ENCODE peak calls at places on chromosomes 4 and X, in four cellular contexts. One of them, this sample, is unnamed.

GRCh38 chr4:117596917-117597316 is 437.4 kb upstream of the NDST3 start:
- DNase-seq in GM20000: no peak
- DNase-seq in ascending aorta: no peak
- DNase-seq in fibroblast of lung: no peak
- DNase-seq in this sample: no peak

GRCh38 chr4:71765837-71766236 is 18.0 kb downstream of the GC start:
- DNase-seq in GM20000: no peak
- DNase-seq in fibroblast of lung: no peak
- DNase-seq in ascending aorta: no peak
- DNase-seq in this sample: no peak

GRCh38 chr4:89588366-89588765 is 248.6 kb downstream of the SNCA start:
- DNase-seq in GM20000: no peak
- DNase-seq in ascending aorta: no peak
- DNase-seq in fibroblast of lung: no peak
- DNase-seq in this sample: no peak

GRCh38 chr4:55512922-55513571 is 33.7 kb downstream of the CLOCK start:
- DNase-seq in ascending aorta: no peak
- DNase-seq in fibroblast of lung: peak; percentile 31
- DNase-seq in GM20000: no peak
- DNase-seq in this sample: no peak

GRCh38 chrX:69107231-69107739 is 58.0 kb downstream of the PJA1 start:
- DNase-seq in ascending aorta: no peak
- DNase-seq in GM20000: no peak
- DNase-seq in fibroblast of lung: no peak
- DNase-seq in this sample: no peak

GRCh38 chr4:173185832-173186545 is 17.4 kb downstream of the GALNT7 start:
- DNase-seq in ascending aorta: no peak
- DNase-seq in GM20000: no peak
- DNase-seq in fibroblast of lung: peak; percentile 62
- DNase-seq in this sample: no peak

GRCh38 chrX:54534271-54534670 is 4.3 kb downstream of the GNL3L start:
- DNase-seq in fibroblast of lung: no peak
- DNase-seq in GM20000: no peak
- DNase-seq in ascending aorta: no peak
- DNase-seq in this sample: no peak

GRCh38 chr4:99945718-99946345 is 586 bp downstream of the DNAJB14 start:
- DNase-seq in fibroblast of lung: peak; percentile 36
- DNase-seq in GM20000: no peak
- DNase-seq in ascending aorta: no peak
- DNase-seq in this sample: peak; percentile 36

GRCh38 chrX:13649823-13650222 is 3.1 kb upstream of the TCEANC start:
- DNase-seq in fibroblast of lung: peak; percentile 53
- DNase-seq in GM20000: no peak
- DNase-seq in ascending aorta: no peak
- DNase-seq in this sample: no peak

GRCh38 chr4:138158746-138159297 is 83.3 kb downstream of the SLC7A11 start:
- DNase-seq in fibroblast of lung: peak; percentile 73
- DNase-seq in ascending aorta: no peak
- DNase-seq in GM20000: no peak
- DNase-seq in this sample: peak; percentile 5

GRCh38 chr4:82469776-82470345 is 39.5 kb downstream of the ENOPH1 start:
- DNase-seq in GM20000: no peak
- DNase-seq in fibroblast of lung: peak; percentile 45
- DNase-seq in ascending aorta: no peak
- DNase-seq in this sample: no peak

GRCh38 chrX:7263961-7264360 is 116.0 kb upstream of the PUDP start:
- DNase-seq in ascending aorta: no peak
- DNase-seq in fibroblast of lung: no peak
- DNase-seq in GM20000: no peak
- DNase-seq in this sample: peak; percentile 20

GRCh38 chrX:51144828-51145442 is 187.7 kb upstream of the NUDT10 start:
- DNase-seq in GM20000: peak; percentile 14
- DNase-seq in fibroblast of lung: peak; percentile 25
- DNase-seq in ascending aorta: no peak
- DNase-seq in this sample: peak; percentile 5

GRCh38 chr4:38728651-38729141 is 54.1 kb downstream of the TLR10 start:
- DNase-seq in GM20000: no peak
- DNase-seq in fibroblast of lung: no peak
- DNase-seq in ascending aorta: no peak
- DNase-seq in this sample: no peak

GRCh38 chrX:140572724-140573123 is 67.9 kb upstream of the SOX3 start:
- DNase-seq in fibroblast of lung: peak; percentile 36
- DNase-seq in GM20000: peak; percentile 6
- DNase-seq in ascending aorta: no peak
- DNase-seq in this sample: peak; percentile 1

GRCh38 chrX:43939187-43939926 is 33.8 kb downstream of the NDP start:
- DNase-seq in ascending aorta: no peak
- DNase-seq in fibroblast of lung: peak; percentile 37
- DNase-seq in GM20000: no peak
- DNase-seq in this sample: no peak

GRCh38 chr4:185004562-185005208 is 13.6 kb upstream of the HELT start:
- DNase-seq in ascending aorta: no peak
- DNase-seq in fibroblast of lung: no peak
- DNase-seq in GM20000: no peak
- DNase-seq in this sample: no peak

GRCh38 chr4:126338572-126338971 is 1023.8 kb downstream of the FAT4 start:
- DNase-seq in fibroblast of lung: no peak
- DNase-seq in ascending aorta: no peak
- DNase-seq in GM20000: no peak
- DNase-seq in this sample: no peak

GRCh38 chrX:101171883-101172400 is 47.6 kb upstream of the DRP2 start:
- DNase-seq in GM20000: no peak
- DNase-seq in fibroblast of lung: no peak
- DNase-seq in ascending aorta: no peak
- DNase-seq in this sample: no peak

GRCh38 chr4:92012899-92013867 is 290.6 kb upstream of the GRID2 start:
- DNase-seq in GM20000: no peak
- DNase-seq in fibroblast of lung: no peak
- DNase-seq in ascending aorta: no peak
- DNase-seq in this sample: no peak

GRCh38 chr4:169618286-169618685 is 2.1 kb upstream of the CLCN3 start:
- DNase-seq in fibroblast of lung: no peak
- DNase-seq in GM20000: no peak
- DNase-seq in ascending aorta: no peak
- DNase-seq in this sample: no peak

GRCh38 chr4:10108818-10109783 is 7.5 kb downstream of the WDR1 start:
- DNase-seq in fibroblast of lung: no peak
- DNase-seq in GM20000: no peak
- DNase-seq in ascending aorta: no peak
- DNase-seq in this sample: peak; percentile 65

GRCh38 chrX:34653811-34654210 is 3.3 kb downstream of the TMEM47 start:
- DNase-seq in GM20000: no peak
- DNase-seq in ascending aorta: no peak
- DNase-seq in fibroblast of lung: peak; percentile 44
- DNase-seq in this sample: no peak

GRCh38 chrX:21740329-21741274 is 17.3 kb downstream of the SMPX start:
- DNase-seq in GM20000: no peak
- DNase-seq in fibroblast of lung: peak; percentile 33
- DNase-seq in ascending aorta: no peak
- DNase-seq in this sample: no peak

GRCh38 chr4:156723951-156724668 is 247.5 kb downstream of the PDGFC start:
- DNase-seq in ascending aorta: no peak
- DNase-seq in fibroblast of lung: no peak
- DNase-seq in GM20000: no peak
- DNase-seq in this sample: no peak

GRCh38 chrX:51802917-51803688 is 59.9 kb downstream of the GSPT2 start:
- DNase-seq in ascending aorta: peak; percentile 63
- DNase-seq in GM20000: peak; percentile 44
- DNase-seq in fibroblast of lung: peak; percentile 71
- DNase-seq in this sample: peak; percentile 14

GRCh38 chr4:37594095-37594494 is 92.1 kb downstream of the RELL1 start:
- DNase-seq in ascending aorta: no peak
- DNase-seq in GM20000: no peak
- DNase-seq in fibroblast of lung: no peak
- DNase-seq in this sample: no peak

GRCh38 chrX:69066966-69067525 is 98.2 kb downstream of the PJA1 start:
- DNase-seq in ascending aorta: peak; percentile 52
- DNase-seq in GM20000: no peak
- DNase-seq in fibroblast of lung: no peak
- DNase-seq in this sample: no peak

GRCh38 chr4:155407480-155407879 is 30.7 kb upstream of the MAP9 start:
- DNase-seq in ascending aorta: no peak
- DNase-seq in GM20000: no peak
- DNase-seq in fibroblast of lung: peak; percentile 55
- DNase-seq in this sample: no peak

GRCh38 chr4:123922847-123923246 is 526.3 kb downstream of the SPRY1 start:
- DNase-seq in ascending aorta: no peak
- DNase-seq in GM20000: no peak
- DNase-seq in fibroblast of lung: no peak
- DNase-seq in this sample: no peak

GRCh38 chr4:81571105-81571504 is 99.4 kb upstream of the RASGEF1B start:
- DNase-seq in GM20000: no peak
- DNase-seq in fibroblast of lung: no peak
- DNase-seq in ascending aorta: no peak
- DNase-seq in this sample: no peak

GRCh38 chr4:32460972-32461371 is 1740.8 kb downstream of the PCDH7 start:
- DNase-seq in GM20000: no peak
- DNase-seq in ascending aorta: no peak
- DNase-seq in fibroblast of lung: no peak
- DNase-seq in this sample: no peak

DNA sequence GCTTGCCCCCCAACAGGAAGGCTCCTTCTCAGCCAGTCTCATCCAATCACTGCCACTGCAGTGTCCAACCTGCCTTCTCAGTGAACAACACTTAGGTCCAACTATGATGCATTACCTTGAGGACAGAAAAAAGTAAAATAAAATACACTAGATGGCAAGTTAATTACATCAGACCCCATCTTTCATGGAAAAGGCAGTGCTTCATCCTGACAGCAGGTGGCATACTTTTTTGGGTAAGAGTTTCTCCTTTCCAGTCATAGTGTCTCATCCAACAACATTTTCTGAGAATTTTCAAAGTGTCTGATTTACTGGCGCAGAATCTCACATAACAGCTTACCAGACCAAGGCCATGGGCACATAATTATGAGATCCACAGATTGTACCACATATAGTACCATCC is 1742.8 kb downstream of the PCDH7 start:
- DNase-seq in fibroblast of lung: peak; percentile 45
- DNase-seq in GM20000: no peak
- DNase-seq in ascending aorta: no peak
- DNase-seq in this sample: peak; percentile 2
- TF ChIP-seq CTCF in fibroblast of lung: peak; percentile 62
- TF ChIP-seq CTCF in GM20000: no peak
- TF ChIP-seq CTCF in ascending aorta: no peak
- TF ChIP-seq CTCF in this sample: peak; percentile 26

DNA sequence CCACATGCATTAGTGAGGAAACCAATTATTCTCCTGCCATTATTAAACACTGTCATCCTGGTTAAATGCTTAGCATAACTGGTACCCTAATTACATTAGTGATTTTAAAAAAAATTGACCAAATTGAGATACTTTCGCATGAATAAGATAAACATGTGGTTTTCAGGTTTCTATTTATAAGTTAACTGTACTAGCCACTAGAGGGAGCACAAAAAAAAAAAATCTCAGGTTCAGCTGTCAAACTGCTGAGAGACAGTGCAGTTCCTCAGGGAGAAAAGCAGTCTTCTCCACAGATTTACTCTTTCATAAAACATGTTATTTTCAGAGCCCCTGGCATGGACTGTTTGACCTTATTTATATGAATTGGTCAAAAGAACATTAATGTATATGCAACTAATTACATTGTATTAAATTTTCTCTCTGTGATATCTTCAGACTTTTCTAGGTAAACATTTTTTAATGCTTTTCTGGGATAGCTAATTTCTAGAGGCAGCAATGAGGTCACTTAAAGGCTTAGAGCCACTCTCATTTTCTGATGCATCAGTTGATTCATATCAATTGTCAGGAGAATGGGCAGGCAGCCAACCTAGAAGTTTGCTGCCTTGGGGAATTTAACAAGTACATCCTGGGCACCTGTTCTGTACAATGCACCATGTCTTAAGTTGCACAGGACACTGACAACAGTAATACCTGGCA is 167.5 kb downstream of the CDS1 start:
- DNase-seq in fibroblast of lung: peak; percentile 71
- DNase-seq in ascending aorta: no peak
- DNase-seq in GM20000: peak; percentile 40
- DNase-seq in this sample: peak; percentile 39
- TF ChIP-seq CTCF in fibroblast of lung: peak; percentile 50
- TF ChIP-seq CTCF in ascending aorta: peak; percentile 49
- TF ChIP-seq CTCF in GM20000: no peak
- TF ChIP-seq CTCF in this sample: peak; percentile 72

DNA sequence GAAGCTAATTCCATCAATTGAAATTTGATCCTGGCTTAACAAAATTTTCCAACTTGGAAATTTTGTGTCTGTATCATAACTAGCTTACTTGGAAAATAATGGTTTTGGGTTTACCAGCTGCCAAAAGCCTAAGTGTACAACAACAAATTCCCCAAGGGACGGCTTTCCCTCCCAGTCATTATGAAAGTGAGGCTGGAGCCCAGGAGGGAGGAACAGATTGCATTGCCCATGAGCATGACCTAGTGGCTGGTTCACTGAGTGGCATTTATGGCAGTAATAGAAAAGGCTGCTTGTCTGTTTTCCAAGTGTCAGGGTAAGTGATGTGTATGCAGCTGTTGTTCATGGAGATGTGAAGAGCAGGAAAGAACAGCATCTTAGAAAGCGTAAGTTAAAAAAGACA is 70.8 kb upstream of the HHIP start:
- DNase-seq in GM20000: no peak
- DNase-seq in ascending aorta: no peak
- DNase-seq in fibroblast of lung: no peak
- DNase-seq in this sample: no peak
- TF ChIP-seq CTCF in GM20000: no peak
- TF ChIP-seq CTCF in ascending aorta: no peak
- TF ChIP-seq CTCF in fibroblast of lung: no peak
- TF ChIP-seq CTCF in this sample: no peak

DNA sequence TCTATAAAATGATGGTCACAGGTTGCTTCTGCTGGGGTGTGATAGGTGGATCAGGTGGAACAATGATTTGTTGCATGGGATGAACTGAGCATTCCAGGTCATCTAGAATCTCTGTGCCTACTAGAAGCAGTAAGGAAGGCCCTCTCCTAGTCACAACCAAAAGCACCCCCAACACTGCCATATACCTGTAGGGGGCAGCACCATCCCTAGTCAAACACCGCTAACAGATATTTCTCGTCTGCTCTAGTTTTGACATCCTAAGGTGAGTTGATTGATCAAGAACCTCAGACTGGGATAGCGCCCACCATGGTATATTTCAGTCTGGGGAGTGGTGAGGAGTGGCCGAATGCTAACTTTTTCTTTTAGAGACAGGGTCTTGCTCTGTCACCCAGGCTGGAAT is 160.2 kb downstream of the NHS start:
- DNase-seq in GM20000: peak; percentile 17
- DNase-seq in fibroblast of lung: peak; percentile 33
- DNase-seq in ascending aorta: peak; percentile 64
- DNase-seq in this sample: no peak
- TF ChIP-seq CTCF in GM20000: no peak
- TF ChIP-seq CTCF in fibroblast of lung: peak; percentile 40
- TF ChIP-seq CTCF in ascending aorta: peak; percentile 24
- TF ChIP-seq CTCF in this sample: peak; percentile 17

DNA sequence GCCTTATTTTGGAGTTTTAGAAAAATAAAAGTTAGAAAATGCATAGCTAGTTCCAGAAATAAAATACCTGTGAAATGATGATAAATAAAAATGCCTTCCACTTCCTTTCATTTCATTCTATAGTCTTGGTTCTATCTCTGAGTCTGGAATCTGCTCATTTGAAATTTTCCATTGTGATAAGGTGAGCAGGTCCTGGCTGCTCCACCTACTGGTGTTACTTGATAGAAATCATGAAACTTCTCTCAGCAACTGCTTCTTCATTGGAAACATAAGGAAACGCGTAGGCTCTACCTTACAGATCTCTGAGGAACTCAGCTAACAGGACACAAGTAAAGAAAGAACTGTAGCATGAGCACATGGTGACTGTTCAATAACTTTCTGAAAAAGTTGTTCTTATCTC is 141.8 kb downstream of the DCHS2 start:
- DNase-seq in ascending aorta: no peak
- DNase-seq in fibroblast of lung: peak; percentile 5
- DNase-seq in GM20000: peak; percentile 7
- DNase-seq in this sample: peak; percentile 22
- TF ChIP-seq CTCF in ascending aorta: no peak
- TF ChIP-seq CTCF in fibroblast of lung: peak; percentile 45
- TF ChIP-seq CTCF in GM20000: peak; percentile 25
- TF ChIP-seq CTCF in this sample: peak; percentile 39